ENCODE peak calls at places on chromosomes 4 and X, in six cellular contexts. One of them, this sample, is unnamed.
A peak's percentile ranks its signal among the peaks of the same experiment; 100 is the strongest.

GRCh38 chr4:17781831-17782287 is 438 bp upstream of the FAM184B start:
- DNase-seq in IMR-90: no peak
- DNase-seq in neuronal stem cell: no peak
- DNase-seq in mesenchymal stem cell: no peak
- DNase-seq in H9: no peak
- DNase-seq in H1: no peak
- DNase-seq in this sample: no peak

GRCh38 chr4:137510866-137511265 is 21.4 kb downstream of the PCDH18 start:
- DNase-seq in IMR-90: peak; percentile 96
- DNase-seq in neuronal stem cell: no peak
- DNase-seq in mesenchymal stem cell: peak; percentile 92
- DNase-seq in H9: no peak
- DNase-seq in H1: no peak
- DNase-seq in this sample: peak; percentile 49

GRCh38 chr4:6955261-6955911 is 45.8 kb downstream of the TBC1D14 start:
- DNase-seq in IMR-90: no peak
- DNase-seq in neuronal stem cell: no peak
- DNase-seq in mesenchymal stem cell: no peak
- DNase-seq in H9: no peak
- DNase-seq in H1: no peak
- DNase-seq in this sample: no peak

GRCh38 chr4:100071531-100071930 is 118.7 kb downstream of the DDIT4L start:
- DNase-seq in IMR-90: no peak
- DNase-seq in neuronal stem cell: no peak
- DNase-seq in mesenchymal stem cell: no peak
- DNase-seq in H9: no peak
- DNase-seq in H1: no peak
- DNase-seq in this sample: no peak

GRCh38 chr4:6907658-6908191 is 1.9 kb upstream of the TBC1D14 start:
- DNase-seq in IMR-90: no peak
- DNase-seq in neuronal stem cell: no peak
- DNase-seq in mesenchymal stem cell: no peak
- DNase-seq in H9: peak; percentile 71
- DNase-seq in H1: peak; percentile 72
- DNase-seq in this sample: peak; percentile 66

GRCh38 chrX:54825716-54826428 is 18.3 kb downstream of the MAGED2 start:
- DNase-seq in IMR-90: peak; percentile 7
- DNase-seq in neuronal stem cell: no peak
- DNase-seq in mesenchymal stem cell: no peak
- DNase-seq in H9: no peak
- DNase-seq in H1: no peak
- DNase-seq in this sample: peak; percentile 30

GRCh38 chrX:53287493-53288138 is 6.2 kb upstream of the IQSEC2 start:
- DNase-seq in IMR-90: peak; percentile 66
- DNase-seq in neuronal stem cell: no peak
- DNase-seq in mesenchymal stem cell: peak; percentile 71
- DNase-seq in H9: no peak
- DNase-seq in H1: no peak
- DNase-seq in this sample: no peak

GRCh38 chr4:113759696-113760093 is 1.8 kb downstream of the CAMK2D start:
- DNase-seq in IMR-90: peak; percentile 12
- DNase-seq in neuronal stem cell: no peak
- DNase-seq in mesenchymal stem cell: peak; percentile 30
- DNase-seq in H9: no peak
- DNase-seq in H1: no peak
- DNase-seq in this sample: no peak

GRCh38 chr4:2036327-2036726 is 22.8 kb upstream of the NAT8L start:
- DNase-seq in IMR-90: no peak
- DNase-seq in neuronal stem cell: no peak
- DNase-seq in mesenchymal stem cell: no peak
- DNase-seq in H9: no peak
- DNase-seq in H1: no peak
- DNase-seq in this sample: no peak

GRCh38 chr4:5615496-5616075 is 92.8 kb downstream of the EVC2 start:
- DNase-seq in IMR-90: no peak
- DNase-seq in neuronal stem cell: no peak
- DNase-seq in mesenchymal stem cell: no peak
- DNase-seq in H9: no peak
- DNase-seq in H1: no peak
- DNase-seq in this sample: peak; percentile 77

GRCh38 chr4:72107456-72107855 is 75.7 kb downstream of the NPFFR2 start:
- DNase-seq in IMR-90: no peak
- DNase-seq in neuronal stem cell: no peak
- DNase-seq in mesenchymal stem cell: no peak
- DNase-seq in H9: no peak
- DNase-seq in H1: no peak
- DNase-seq in this sample: no peak
- H2BK15ac ChIP-seq in IMR-90: no peak overlapping the region
- H2BK15ac ChIP-seq in neuronal stem cell: no peak overlapping the region
- H2BK15ac ChIP-seq in mesenchymal stem cell: no peak overlapping the region
- H2BK15ac ChIP-seq in H9: no peak overlapping the region
- H2BK15ac ChIP-seq in H1: no peak overlapping the region
- H2BK15ac ChIP-seq in this sample: no peak overlapping the region

GRCh38 chr4:141254326-141254725 is 33.6 kb downstream of the ZNF330 start:
- DNase-seq in IMR-90: no peak
- DNase-seq in neuronal stem cell: no peak
- DNase-seq in mesenchymal stem cell: no peak
- DNase-seq in H9: peak; percentile 31
- DNase-seq in H1: no peak
- DNase-seq in this sample: peak; percentile 31
- H2BK15ac ChIP-seq in IMR-90: no peak overlapping the region
- H2BK15ac ChIP-seq in neuronal stem cell: no peak overlapping the region
- H2BK15ac ChIP-seq in mesenchymal stem cell: no peak overlapping the region
- H2BK15ac ChIP-seq in H9: no peak overlapping the region
- H2BK15ac ChIP-seq in H1: no peak overlapping the region
- H2BK15ac ChIP-seq in this sample: no peak overlapping the region

DNA sequence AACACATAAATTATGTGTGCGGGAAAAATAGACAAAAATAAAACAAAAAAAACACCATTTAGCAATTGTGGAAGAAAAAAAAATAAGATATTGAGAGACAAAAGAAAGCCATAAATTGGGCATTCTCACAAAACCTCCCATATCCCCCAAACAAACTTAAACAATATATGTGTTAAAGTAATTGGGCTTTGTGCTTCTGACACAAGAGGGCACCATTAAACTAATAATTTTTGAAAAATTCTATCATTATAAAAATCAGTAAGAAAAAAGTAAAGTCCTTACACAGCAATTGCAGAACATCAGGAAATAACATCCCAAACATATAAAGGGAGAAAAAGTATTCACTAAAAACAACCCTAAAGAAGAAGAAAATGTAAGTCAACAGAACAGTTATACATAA is 880.7 kb downstream of the TECRL start:
- DNase-seq in IMR-90: no peak
- DNase-seq in neuronal stem cell: no peak
- DNase-seq in mesenchymal stem cell: no peak
- DNase-seq in H9: no peak
- DNase-seq in H1: no peak
- DNase-seq in this sample: no peak
- H2BK15ac ChIP-seq in IMR-90: no peak overlapping the region
- H2BK15ac ChIP-seq in neuronal stem cell: no peak overlapping the region
- H2BK15ac ChIP-seq in mesenchymal stem cell: no peak overlapping the region
- H2BK15ac ChIP-seq in H9: no peak overlapping the region
- H2BK15ac ChIP-seq in H1: no peak overlapping the region
- H2BK15ac ChIP-seq in this sample: no peak overlapping the region

DNA sequence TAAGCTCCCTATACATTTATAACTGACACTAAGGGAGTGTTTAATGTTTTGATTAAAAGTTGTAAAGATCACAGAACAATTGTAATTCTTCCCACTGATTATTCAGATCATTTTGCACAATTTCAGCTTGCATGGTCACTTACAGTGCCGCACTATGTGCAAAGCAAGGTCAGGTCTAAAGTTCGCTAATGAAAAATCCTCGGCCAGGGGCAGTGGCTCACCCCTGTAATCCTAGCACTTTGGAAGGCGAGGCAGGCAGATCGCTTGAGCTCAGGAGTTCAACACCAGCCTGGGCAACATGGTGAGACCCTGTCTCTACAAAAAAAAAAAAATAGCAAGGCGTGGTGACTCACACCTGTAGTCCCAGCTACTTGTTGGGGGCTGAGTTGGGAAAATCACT is 57.0 kb downstream of the PKD2 start:
- DNase-seq in IMR-90: no peak
- DNase-seq in neuronal stem cell: no peak
- DNase-seq in mesenchymal stem cell: no peak
- DNase-seq in H9: no peak
- DNase-seq in H1: no peak
- DNase-seq in this sample: no peak
- H2BK15ac ChIP-seq in IMR-90: no peak overlapping the region
- H2BK15ac ChIP-seq in neuronal stem cell: no peak overlapping the region
- H2BK15ac ChIP-seq in mesenchymal stem cell: no peak overlapping the region
- H2BK15ac ChIP-seq in H9: no peak overlapping the region
- H2BK15ac ChIP-seq in H1: no peak overlapping the region
- H2BK15ac ChIP-seq in this sample: no peak overlapping the region

GRCh38 chr4:127875791-127876190 is 4.9 kb upstream of the PLK4 start:
- DNase-seq in IMR-90: no peak
- DNase-seq in neuronal stem cell: no peak
- DNase-seq in mesenchymal stem cell: no peak
- DNase-seq in H9: no peak
- DNase-seq in H1: no peak
- DNase-seq in this sample: no peak

GRCh38 chr4:127881565-127881869 is 824 bp downstream of the PLK4 start:
- DNase-seq in IMR-90: no peak
- DNase-seq in neuronal stem cell: no peak
- DNase-seq in mesenchymal stem cell: no peak
- DNase-seq in H9: no peak
- DNase-seq in H1: no peak
- DNase-seq in this sample: no peak

DNA sequence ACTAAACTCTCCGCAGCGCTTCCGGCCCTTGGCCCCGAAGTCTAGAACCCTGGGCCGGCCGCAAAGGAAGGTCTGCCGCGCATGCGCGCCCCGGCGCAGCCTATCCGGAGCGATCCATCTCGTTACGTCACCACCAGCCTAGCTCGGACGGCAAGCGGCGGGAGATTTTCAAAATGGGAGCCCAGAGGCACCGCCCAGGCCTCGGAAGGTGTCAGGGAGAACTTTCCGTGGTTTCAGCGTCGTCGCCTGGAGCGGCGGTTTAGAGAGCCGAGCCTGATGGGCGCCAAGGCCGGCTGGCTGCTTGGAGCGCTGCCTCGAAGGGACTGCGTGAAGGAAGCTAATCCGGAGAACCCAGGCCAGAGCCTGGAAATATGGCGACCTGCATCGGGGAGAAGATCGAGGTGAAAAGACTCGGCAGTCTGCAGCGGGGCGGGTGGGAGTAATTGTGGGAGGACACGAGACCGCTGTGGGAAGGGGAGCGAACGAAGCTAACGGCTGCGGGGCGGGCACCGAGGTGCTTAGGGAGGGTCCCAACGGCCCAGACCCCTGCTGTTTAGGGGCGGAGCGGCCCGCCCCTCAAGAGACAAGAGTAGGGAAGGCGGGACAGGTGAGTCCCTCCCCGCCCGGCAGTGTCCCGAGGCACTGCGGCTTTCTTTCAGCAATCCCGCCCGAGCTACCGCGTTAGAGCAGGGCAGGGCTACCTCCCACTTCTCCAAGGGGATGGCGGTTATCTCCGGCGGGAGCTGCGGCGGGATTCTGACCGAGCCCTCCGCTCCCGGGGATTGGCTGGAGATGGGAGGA is at the start of gene PLK4:
- DNase-seq in IMR-90: peak; percentile 93
- DNase-seq in neuronal stem cell: peak; percentile 89
- DNase-seq in mesenchymal stem cell: peak; percentile 93
- DNase-seq in H9: peak; percentile 97
- DNase-seq in H1: peak; percentile 96
- DNase-seq in this sample: peak; percentile 99
- H2BK15ac ChIP-seq in IMR-90: peak within 1 kb of the TSS; percentile 30
- H2BK15ac ChIP-seq in neuronal stem cell: no peak within 1 kb of the TSS
- H2BK15ac ChIP-seq in mesenchymal stem cell: no peak within 1 kb of the TSS
- H2BK15ac ChIP-seq in H9: peak within 1 kb of the TSS; percentile 55
- H2BK15ac ChIP-seq in H1: no peak within 1 kb of the TSS
- H2BK15ac ChIP-seq in this sample: no peak within 1 kb of the TSS

DNA sequence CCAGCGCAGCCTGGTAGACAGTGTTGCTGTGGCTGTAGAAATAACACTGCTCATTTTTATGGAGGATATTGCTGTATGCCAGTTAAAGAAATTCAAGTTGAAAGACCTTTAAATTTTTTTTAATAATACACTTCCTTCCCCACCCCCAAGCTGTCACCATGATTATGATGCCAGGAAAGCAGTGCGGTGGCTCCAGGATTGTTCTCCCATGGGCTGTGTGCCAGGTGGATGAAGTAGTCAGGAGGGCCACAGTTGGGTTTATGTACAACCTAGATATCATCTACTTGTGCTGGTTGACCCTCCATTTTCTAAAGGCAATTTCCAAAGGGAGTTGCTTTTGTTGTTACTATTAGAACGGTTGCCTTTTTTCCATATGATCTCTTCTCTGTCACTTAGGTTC is 136.6 kb downstream of the AFF1 start:
- DNase-seq in IMR-90: no peak
- DNase-seq in neuronal stem cell: no peak
- DNase-seq in mesenchymal stem cell: no peak
- DNase-seq in H9: no peak
- DNase-seq in H1: no peak
- DNase-seq in this sample: no peak
- H2BK15ac ChIP-seq in IMR-90: no peak overlapping the region
- H2BK15ac ChIP-seq in neuronal stem cell: no peak overlapping the region
- H2BK15ac ChIP-seq in mesenchymal stem cell: no peak overlapping the region
- H2BK15ac ChIP-seq in H9: no peak overlapping the region
- H2BK15ac ChIP-seq in H1: no peak overlapping the region
- H2BK15ac ChIP-seq in this sample: no peak overlapping the region

GRCh38 chr4:173307778-173308177 is 26.4 kb downstream of the HMGB2 start:
- DNase-seq in IMR-90: no peak
- DNase-seq in neuronal stem cell: no peak
- DNase-seq in mesenchymal stem cell: no peak
- DNase-seq in H9: no peak
- DNase-seq in H1: no peak
- DNase-seq in this sample: no peak
- H2BK15ac ChIP-seq in IMR-90: no peak overlapping the region
- H2BK15ac ChIP-seq in neuronal stem cell: no peak overlapping the region
- H2BK15ac ChIP-seq in mesenchymal stem cell: no peak overlapping the region
- H2BK15ac ChIP-seq in H9: no peak overlapping the region
- H2BK15ac ChIP-seq in H1: no peak overlapping the region
- H2BK15ac ChIP-seq in this sample: no peak overlapping the region

DNA sequence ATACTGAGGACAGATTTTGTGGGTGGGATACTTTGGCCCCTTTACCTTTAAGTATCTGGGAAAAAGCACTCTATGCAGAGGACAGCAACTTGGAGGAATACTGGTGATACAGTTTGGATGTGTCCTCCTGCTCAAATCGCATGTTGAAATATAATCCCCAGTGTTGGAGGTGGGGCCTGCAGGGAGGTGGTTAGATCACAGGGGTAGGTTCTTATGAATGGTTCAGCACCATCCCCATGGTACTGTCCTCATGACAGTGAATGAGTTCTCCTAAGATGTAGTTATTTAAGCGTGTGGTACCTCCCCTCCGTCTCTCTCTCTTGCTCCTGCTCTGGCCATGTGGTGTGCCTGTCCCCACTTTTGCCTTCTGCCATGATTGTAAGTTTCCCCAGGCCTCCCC is 24.6 kb downstream of the GPAT3 start:
- DNase-seq in IMR-90: no peak
- DNase-seq in neuronal stem cell: no peak
- DNase-seq in mesenchymal stem cell: no peak
- DNase-seq in H9: no peak
- DNase-seq in H1: no peak
- DNase-seq in this sample: no peak
- H2BK15ac ChIP-seq in IMR-90: no peak overlapping the region
- H2BK15ac ChIP-seq in neuronal stem cell: no peak overlapping the region
- H2BK15ac ChIP-seq in mesenchymal stem cell: no peak overlapping the region
- H2BK15ac ChIP-seq in H9: no peak overlapping the region
- H2BK15ac ChIP-seq in H1: no peak overlapping the region
- H2BK15ac ChIP-seq in this sample: no peak overlapping the region